ENCODE peak calls at places on chromosomes 1 and 21, in seven cellular contexts. One of them, this sample, is unnamed. For H3K36me3 and H3K4me1, the result is how much of the 10 kb centered on the place peaks cover.

GRCh38 chr1:220956861-220957605 is 77.8 kb downstream of the HLX start:
- DNase-seq in lung: no peak
- DNase-seq in transverse colon: no peak
- DNase-seq in endodermal cell: no peak
- DNase-seq in cardiac muscle cell: no peak
- DNase-seq in right lobe of liver: no peak
- DNase-seq in heart left ventricle: no peak
- DNase-seq in this sample: peak

GRCh38 chr1:66761273-66761672 is 9.0 kb downstream of the DYNLT5 start:
- DNase-seq in lung: no peak
- DNase-seq in transverse colon: no peak
- DNase-seq in endodermal cell: no peak
- DNase-seq in cardiac muscle cell: no peak
- DNase-seq in right lobe of liver: no peak
- DNase-seq in heart left ventricle: no peak
- DNase-seq in this sample: no peak

GRCh38 chr1:14980801-14981200 is 172.7 kb upstream of the TMEM51 start:
- DNase-seq in lung: no peak
- DNase-seq in transverse colon: no peak
- DNase-seq in endodermal cell: no peak
- DNase-seq in cardiac muscle cell: no peak
- DNase-seq in right lobe of liver: no peak
- DNase-seq in heart left ventricle: no peak
- DNase-seq in this sample: no peak

GRCh38 chr1:236089046-236089773 is 24.3 kb upstream of the NID1 start:
- DNase-seq in lung: no peak
- DNase-seq in transverse colon: no peak
- DNase-seq in endodermal cell: no peak
- DNase-seq in cardiac muscle cell: no peak
- DNase-seq in right lobe of liver: no peak
- DNase-seq in heart left ventricle: no peak
- DNase-seq in this sample: no peak

GRCh38 chr1:31848381-31848897 is 32.6 kb upstream of the SPOCD1 start:
- DNase-seq in lung: no peak
- DNase-seq in transverse colon: no peak
- DNase-seq in endodermal cell: peak
- DNase-seq in cardiac muscle cell: no peak
- DNase-seq in right lobe of liver: no peak
- DNase-seq in heart left ventricle: no peak
- DNase-seq in this sample: no peak

GRCh38 chr1:53731201-53731600 is 7.8 kb downstream of the GLIS1 start:
- DNase-seq in lung: no peak
- DNase-seq in transverse colon: no peak
- DNase-seq in endodermal cell: no peak
- DNase-seq in cardiac muscle cell: no peak
- DNase-seq in right lobe of liver: no peak
- DNase-seq in heart left ventricle: no peak
- DNase-seq in this sample: no peak

GRCh38 chr1:109668123-109668800 is 405 bp downstream of the GSTM2 start:
- DNase-seq in lung: peak
- DNase-seq in transverse colon: no peak
- DNase-seq in endodermal cell: no peak
- DNase-seq in cardiac muscle cell: no peak
- DNase-seq in right lobe of liver: no peak
- DNase-seq in heart left ventricle: no peak
- DNase-seq in this sample: peak

GRCh38 chr21:42833859-42834729 is 45.2 kb downstream of the WDR4 start:
- DNase-seq in lung: no peak
- DNase-seq in transverse colon: no peak
- DNase-seq in endodermal cell: peak
- DNase-seq in cardiac muscle cell: no peak
- DNase-seq in right lobe of liver: no peak
- DNase-seq in heart left ventricle: no peak
- DNase-seq in this sample: no peak

GRCh38 chr1:53295746-53296722 is 31.8 kb downstream of the LRP8 start:
- DNase-seq in lung: no peak
- DNase-seq in transverse colon: peak
- DNase-seq in endodermal cell: no peak
- DNase-seq in cardiac muscle cell: no peak
- DNase-seq in right lobe of liver: no peak
- DNase-seq in heart left ventricle: no peak
- DNase-seq in this sample: no peak

GRCh38 chr1:241637046-241637590 is 3.1 kb downstream of the CHML start:
- DNase-seq in lung: no peak
- DNase-seq in transverse colon: no peak
- DNase-seq in endodermal cell: no peak
- DNase-seq in cardiac muscle cell: no peak
- DNase-seq in right lobe of liver: no peak
- DNase-seq in heart left ventricle: no peak
- DNase-seq in this sample: no peak

GRCh38 chr1:154350383-154350782 is 25.1 kb downstream of the ATP8B2 start:
- DNase-seq in lung: no peak
- DNase-seq in transverse colon: peak
- DNase-seq in endodermal cell: peak
- DNase-seq in cardiac muscle cell: no peak
- DNase-seq in right lobe of liver: no peak
- DNase-seq in heart left ventricle: no peak
- DNase-seq in this sample: no peak

GRCh38 chr1:20284625-20285024 is 6.0 kb upstream of the VWA5B1 start:
- DNase-seq in lung: no peak
- DNase-seq in transverse colon: no peak
- DNase-seq in endodermal cell: no peak
- DNase-seq in cardiac muscle cell: no peak
- DNase-seq in right lobe of liver: no peak
- DNase-seq in heart left ventricle: no peak
- DNase-seq in this sample: no peak

GRCh38 chr1:83130886-83131691 is 867.8 kb downstream of the TTLL7 start:
- DNase-seq in lung: no peak
- DNase-seq in transverse colon: no peak
- DNase-seq in endodermal cell: no peak
- DNase-seq in cardiac muscle cell: no peak
- DNase-seq in right lobe of liver: no peak
- DNase-seq in heart left ventricle: no peak
- DNase-seq in this sample: no peak
- H3K4me3 ChIP-seq in lung: no peak
- H3K4me3 ChIP-seq in transverse colon: no peak
- H3K4me3 ChIP-seq in endodermal cell: no peak
- H3K4me3 ChIP-seq in cardiac muscle cell: no peak
- H3K4me3 ChIP-seq in right lobe of liver: no peak
- H3K4me3 ChIP-seq in heart left ventricle: no peak
- H3K4me3 ChIP-seq in this sample: no peak

GRCh38 chr1:85697895-85698294 is 10.3 kb downstream of the ZNHIT6 start:
- DNase-seq in lung: no peak
- DNase-seq in transverse colon: no peak
- DNase-seq in endodermal cell: no peak
- DNase-seq in cardiac muscle cell: peak
- DNase-seq in right lobe of liver: no peak
- DNase-seq in heart left ventricle: no peak
- DNase-seq in this sample: no peak

GRCh38 chr1:85705940-85706339 is 2.3 kb downstream of the ZNHIT6 start:
- DNase-seq in lung: no peak
- DNase-seq in transverse colon: no peak
- DNase-seq in endodermal cell: no peak
- DNase-seq in cardiac muscle cell: no peak
- DNase-seq in right lobe of liver: no peak
- DNase-seq in heart left ventricle: no peak
- DNase-seq in this sample: no peak

DNA sequence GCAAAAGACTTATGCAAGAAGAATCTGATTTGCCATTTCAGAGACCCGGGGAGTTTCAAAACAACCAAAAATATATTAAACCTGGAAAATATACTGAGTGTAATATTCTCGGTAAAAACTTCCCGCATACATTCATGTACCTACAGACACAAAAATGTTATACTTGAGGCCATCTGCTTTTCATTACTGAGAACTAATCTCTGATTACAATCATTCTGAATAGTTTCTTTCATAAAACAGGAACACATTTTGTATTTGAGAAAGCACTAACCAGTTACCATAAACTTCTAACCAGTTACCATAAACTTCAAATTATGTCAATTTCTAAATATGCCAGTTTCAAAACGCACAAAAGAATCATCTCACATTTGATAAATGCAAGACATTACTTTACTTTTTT is 7.8 kb downstream of the ZNHIT6 start:
- DNase-seq in lung: no peak
- DNase-seq in transverse colon: no peak
- DNase-seq in endodermal cell: no peak
- DNase-seq in cardiac muscle cell: no peak
- DNase-seq in right lobe of liver: no peak
- DNase-seq in heart left ventricle: no peak
- DNase-seq in this sample: no peak
- H3K36me3 ChIP-seq in lung: under half
- H3K36me3 ChIP-seq in transverse colon: under half
- H3K36me3 ChIP-seq in endodermal cell: half or more
- H3K36me3 ChIP-seq in cardiac muscle cell: under half
- H3K36me3 ChIP-seq in right lobe of liver: under half
- H3K36me3 ChIP-seq in heart left ventricle: half or more
- H3K36me3 ChIP-seq in this sample: half or more

GRCh38 chr21:45465105-45465504 is 60.1 kb downstream of the COL18A1 start:
- DNase-seq in lung: no peak
- DNase-seq in transverse colon: no peak
- DNase-seq in endodermal cell: no peak
- DNase-seq in cardiac muscle cell: no peak
- DNase-seq in right lobe of liver: peak
- DNase-seq in heart left ventricle: no peak
- DNase-seq in this sample: no peak
- H3K4me1 ChIP-seq in lung: under half
- H3K4me1 ChIP-seq in transverse colon: under half
- H3K4me1 ChIP-seq in endodermal cell: under half
- H3K4me1 ChIP-seq in cardiac muscle cell: under half
- H3K4me1 ChIP-seq in right lobe of liver: half or more
- H3K4me1 ChIP-seq in heart left ventricle: under half
- H3K4me1 ChIP-seq in this sample: under half

DNA sequence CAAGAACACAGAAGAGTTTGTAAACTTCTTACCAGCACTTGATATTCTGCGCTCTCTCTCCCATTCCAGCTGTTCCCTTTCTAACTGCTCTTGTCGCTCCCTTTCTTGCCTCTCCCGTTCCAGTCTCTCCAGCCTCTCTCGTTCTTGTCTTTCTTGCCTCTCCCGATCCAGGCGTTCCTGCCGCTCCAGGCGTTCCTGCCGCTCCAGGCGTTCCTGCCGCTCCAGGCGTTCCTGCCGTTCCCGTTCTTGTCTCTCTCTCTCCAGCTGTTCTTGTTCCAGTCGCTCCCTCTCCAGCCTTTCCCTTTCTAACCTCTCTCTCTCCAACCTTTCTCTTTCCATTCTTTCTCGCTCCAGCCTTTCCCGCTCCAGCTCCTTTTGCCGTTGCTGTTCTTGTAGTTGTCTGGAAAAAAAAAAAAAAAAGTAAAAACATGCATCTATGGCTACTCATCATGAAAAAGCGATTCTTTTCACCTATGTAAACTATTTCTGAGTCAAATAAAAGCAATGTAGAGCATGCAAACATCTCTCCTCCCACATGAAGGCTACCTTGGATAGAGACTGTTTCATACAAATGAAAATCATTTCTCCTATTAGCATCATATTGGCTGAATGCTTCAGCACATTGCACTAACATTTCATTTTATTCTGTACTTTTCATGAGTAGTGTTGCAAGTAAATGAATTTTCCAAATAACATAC is 91.5 kb upstream of the LBR start:
- DNase-seq in lung: no peak
- DNase-seq in transverse colon: peak
- DNase-seq in endodermal cell: peak
- DNase-seq in cardiac muscle cell: no peak
- DNase-seq in right lobe of liver: no peak
- DNase-seq in heart left ventricle: no peak
- DNase-seq in this sample: no peak
- H3K4me3 ChIP-seq in lung: no peak
- H3K4me3 ChIP-seq in transverse colon: no peak
- H3K4me3 ChIP-seq in endodermal cell: no peak
- H3K4me3 ChIP-seq in cardiac muscle cell: no peak
- H3K4me3 ChIP-seq in right lobe of liver: no peak
- H3K4me3 ChIP-seq in heart left ventricle: no peak
- H3K4me3 ChIP-seq in this sample: no peak

GRCh38 chr1:204439976-204440375 is 28.4 kb upstream of the PPP1R15B start:
- DNase-seq in lung: no peak
- DNase-seq in transverse colon: no peak
- DNase-seq in endodermal cell: no peak
- DNase-seq in cardiac muscle cell: no peak
- DNase-seq in right lobe of liver: no peak
- DNase-seq in heart left ventricle: no peak
- DNase-seq in this sample: no peak

GRCh38 chr1:204443260-204443619 is 31.6 kb upstream of the PPP1R15B start:
- DNase-seq in lung: peak
- DNase-seq in transverse colon: no peak
- DNase-seq in endodermal cell: no peak
- DNase-seq in cardiac muscle cell: no peak
- DNase-seq in right lobe of liver: no peak
- DNase-seq in heart left ventricle: no peak
- DNase-seq in this sample: no peak

GRCh38 chr1:204442376-204443259 is 31.0 kb upstream of the PPP1R15B start:
- DNase-seq in lung: no peak
- DNase-seq in transverse colon: no peak
- DNase-seq in endodermal cell: no peak
- DNase-seq in cardiac muscle cell: no peak
- DNase-seq in right lobe of liver: no peak
- DNase-seq in heart left ventricle: no peak
- DNase-seq in this sample: no peak

GRCh38 chr1:204443871-204444581 is 32.4 kb upstream of the PPP1R15B start:
- DNase-seq in lung: no peak
- DNase-seq in transverse colon: no peak
- DNase-seq in endodermal cell: no peak
- DNase-seq in cardiac muscle cell: no peak
- DNase-seq in right lobe of liver: no peak
- DNase-seq in heart left ventricle: no peak
- DNase-seq in this sample: no peak

GRCh38 chr1:204441558-204441957 is 29.9 kb upstream of the PPP1R15B start:
- DNase-seq in lung: no peak
- DNase-seq in transverse colon: no peak
- DNase-seq in endodermal cell: no peak
- DNase-seq in cardiac muscle cell: no peak
- DNase-seq in right lobe of liver: no peak
- DNase-seq in heart left ventricle: no peak
- DNase-seq in this sample: no peak
- H3K36me3 ChIP-seq in lung: under half
- H3K36me3 ChIP-seq in transverse colon: under half
- H3K36me3 ChIP-seq in endodermal cell: under half
- H3K36me3 ChIP-seq in cardiac muscle cell: half or more
- H3K36me3 ChIP-seq in right lobe of liver: under half
- H3K36me3 ChIP-seq in heart left ventricle: half or more
- H3K36me3 ChIP-seq in this sample: under half

GRCh38 chr1:40753142-40753882 is 30.3 kb upstream of the KCNQ4 start:
- DNase-seq in lung: no peak
- DNase-seq in transverse colon: no peak
- DNase-seq in endodermal cell: no peak
- DNase-seq in cardiac muscle cell: no peak
- DNase-seq in right lobe of liver: no peak
- DNase-seq in heart left ventricle: no peak
- DNase-seq in this sample: no peak
- H3K4me1 ChIP-seq in lung: under half
- H3K4me1 ChIP-seq in transverse colon: under half
- H3K4me1 ChIP-seq in endodermal cell: under half
- H3K4me1 ChIP-seq in cardiac muscle cell: under half
- H3K4me1 ChIP-seq in right lobe of liver: half or more
- H3K4me1 ChIP-seq in heart left ventricle: under half
- H3K4me1 ChIP-seq in this sample: under half

GRCh38 chr1:23598424-23598823 is 39.1 kb upstream of the ID3 start:
- DNase-seq in lung: no peak
- DNase-seq in transverse colon: no peak
- DNase-seq in endodermal cell: peak
- DNase-seq in cardiac muscle cell: no peak
- DNase-seq in right lobe of liver: no peak
- DNase-seq in heart left ventricle: no peak
- DNase-seq in this sample: no peak
- H3K4me3 ChIP-seq in lung: no peak
- H3K4me3 ChIP-seq in transverse colon: no peak
- H3K4me3 ChIP-seq in endodermal cell: no peak
- H3K4me3 ChIP-seq in cardiac muscle cell: no peak
- H3K4me3 ChIP-seq in right lobe of liver: no peak
- H3K4me3 ChIP-seq in heart left ventricle: no peak
- H3K4me3 ChIP-seq in this sample: no peak

This sample was measured in SJSA1.